ENCODE peak calls at places on chromosomes 2 and 18, in five cellular contexts. F is GM04504, H is kidney tubule cell, K is HS-27A, Z is mesenchymal stem cell. D is an unnamed sample.

GRCh38 chr2:239268082-239268481 is 132.7 kb downstream of the HDAC4 start:
- DNase-seq in F (no peak), H (no peak), K (no peak), Z (no peak), D (no peak)

GRCh38 chr2:240961878-240962277 is 36.5 kb upstream of the SNED1 start:
- DNase-seq in F (no peak), H (no peak), K (no peak), Z (peak; percentile 36), D (no peak)

GRCh38 chr18:59056706-59057492 is 82.8 kb upstream of the SEC11C start:
- DNase-seq in F (peak; percentile 46), H (peak; percentile 75), K (peak; percentile 20), Z (peak; percentile 69), D (peak; percentile 90)

GRCh38 chr2:151350579-151351195 is 6.7 kb upstream of the TNFAIP6 start:
- DNase-seq in F (no peak), H (no peak), K (no peak), Z (no peak), D (no peak)

GRCh38 chr2:19538411-19538963 is 180.1 kb upstream of the OSR1 start:
- DNase-seq in F (peak; percentile 96), H (peak; percentile 98), K (peak; percentile 90), Z (peak; percentile 88), D (no peak)

GRCh38 chr2:10614940-10615339 is 74.8 kb downstream of the NOL10 start:
- DNase-seq in F (peak; percentile 12), H (no peak), K (no peak), Z (peak; percentile 54), D (no peak)

GRCh38 chr2:166516712-166517303 is 22.8 kb upstream of the SCN7A start:
- DNase-seq in F (peak; percentile 3), H (peak; percentile 25), K (peak; percentile 5), Z (peak; percentile 25), D (peak; percentile 62)

GRCh38 chr2:12284487-12284886 is 432.2 kb upstream of the TRIB2 start:
- DNase-seq in F (no peak), H (peak; percentile 10), K (no peak), Z (peak; percentile 57), D (no peak)

GRCh38 chr2:209721497-209721896 is 50.1 kb upstream of the UNC80 start:
- DNase-seq in F (no peak), H (no peak), K (no peak), Z (no peak), D (no peak)

GRCh38 chr18:62763101-62763521 is 47.8 kb downstream of the PHLPP1 start:
- DNase-seq in F (no peak), H (peak; percentile 35), K (no peak), Z (no peak), D (peak; percentile 79)